ENCODE peak calls at places on chromosomes 11 and 22, in five cellular contexts. N is activated CD4-positive, CD25-positive, alpha-beta regulatory T cell treated with anti-CD3 and anti-CD28 coated beads, Interleukin-2, amount 50 U/mL, for 72 hours; C is NCI-H774; V is stimulated activated CD8-positive, alpha-beta memory T cell treated with anti-CD3 and anti-CD28 coated beads, Interleukin-2, amount 100 ng/mL, for 48 hours; Q is effector memory CD8-positive, alpha-beta T cell. I is an unnamed sample.

GRCh38 chr11:13955971-13956421 is 6.5 kb upstream of the SPON1 start:
- DNase-seq in Q (peak), N (peak), V (peak), C (peak), I (no peak)

GRCh38 chr11:5036671-5037070 is 9.7 kb upstream of the OR52J3 start:
- DNase-seq in N (no peak), C (no peak), V (no peak), Q (no peak), I (no peak)

GRCh38 chr11:123362941-123363340 is 67.1 kb upstream of the GRAMD1B start:
- DNase-seq in V (no peak), N (no peak), C (no peak), Q (no peak), I (no peak)

GRCh38 chr11:76700177-76701100 is 29.9 kb upstream of the LRRC32 start:
- DNase-seq in N (no peak), V (no peak), Q (no peak), C (no peak), I (peak)

GRCh38 chr11:71189768-71190315 is 62.5 kb downstream of the SHANK2 start:
- DNase-seq in C (no peak), Q (no peak), V (no peak), N (no peak), I (no peak)

GRCh38 chr22:48937032-48937639 is 890.5 kb downstream of the BRD1 start:
- DNase-seq in N (no peak), Q (no peak), C (no peak), V (no peak), I (no peak)

GRCh38 chr11:86396403-86396802 is 21.7 kb downstream of the CCDC81 start:
- DNase-seq in N (no peak), Q (no peak), C (no peak), V (no peak), I (no peak)

GRCh38 chr11:127056338-127056971 is 55.9 kb upstream of the KIRREL3 start:
- DNase-seq in V (no peak), Q (no peak), N (no peak), C (no peak), I (peak)

GRCh38 chr11:114438303-114438702 is 964 bp upstream of the REXO2 start:
- DNase-seq in C (no peak), Q (no peak), V (no peak), N (no peak), I (no peak)

GRCh38 chr11:12201016-12201985 is 90.9 kb downstream of the MICAL2 start:
- DNase-seq in N (no peak), V (no peak), C (no peak), Q (no peak), I (peak)

GRCh38 chr22:17334054-17334453 is 35.2 kb upstream of the CECR2 start:
- DNase-seq in N (no peak), C (no peak), V (no peak), Q (no peak), I (no peak)

GRCh38 chr11:32312865-32313403 is 122.4 kb downstream of the WT1 start:
- DNase-seq in Q (no peak), C (no peak), N (no peak), V (peak), I (peak)

GRCh38 chr11:114081641-114082414 is 22.3 kb downstream of the ZBTB16 start:
- DNase-seq in N (no peak), Q (no peak), V (no peak), C (no peak), I (no peak)

GRCh38 chr22:48488149-48488551 is 1339.5 kb downstream of the BRD1 start:
- DNase-seq in C (no peak), V (no peak), Q (no peak), N (no peak), I (peak)

GRCh38 chr11:102177974-102178631 is 67.9 kb downstream of the YAP1 start:
- DNase-seq in C (no peak), V (no peak), N (no peak), Q (no peak), I (peak)

GRCh38 chr22:39530692-39531331 is 1.7 kb downstream of the RPS19BP1 start:
- DNase-seq in V (no peak), C (no peak), Q (no peak), N (no peak), I (no peak)